ENCODE peak calls at places on chromosomes 3 and 15, in eight cellular contexts. One of them, this sample, is unnamed. For H3K27me3 and H3K4me1, the result is how much of the 10 kb centered on the place peaks cover.

GRCh38 chr15:50633653-50634052 is 52.9 kb downstream of the TRPM7 start:
- DNase-seq in CD4-positive, alpha-beta memory T cell: no peak
- DNase-seq in transverse colon: no peak
- DNase-seq in suprapubic skin: no peak
- DNase-seq in testis: no peak
- DNase-seq in Caco-2: no peak
- DNase-seq in tibial artery: no peak
- DNase-seq in tibial nerve: no peak
- DNase-seq in this sample: no peak

GRCh38 chr3:120753831-120754230 is 11.3 kb downstream of the GTF2E1 start:
- DNase-seq in CD4-positive, alpha-beta memory T cell: no peak
- DNase-seq in transverse colon: no peak
- DNase-seq in suprapubic skin: no peak
- DNase-seq in testis: no peak
- DNase-seq in Caco-2: no peak
- DNase-seq in tibial artery: no peak
- DNase-seq in tibial nerve: no peak
- DNase-seq in this sample: no peak

GRCh38 chr3:33250712-33251111 is 26.5 kb upstream of the FBXL2 start:
- DNase-seq in CD4-positive, alpha-beta memory T cell: no peak
- DNase-seq in transverse colon: no peak
- DNase-seq in suprapubic skin: no peak
- DNase-seq in testis: no peak
- DNase-seq in Caco-2: no peak
- DNase-seq in tibial artery: no peak
- DNase-seq in tibial nerve: no peak
- DNase-seq in this sample: no peak

GRCh38 chr3:74661672-74662071 is 47.2 kb upstream of the CNTN3 start:
- DNase-seq in CD4-positive, alpha-beta memory T cell: no peak
- DNase-seq in transverse colon: no peak
- DNase-seq in suprapubic skin: no peak
- DNase-seq in testis: no peak
- DNase-seq in Caco-2: no peak
- DNase-seq in tibial artery: no peak
- DNase-seq in tibial nerve: no peak
- DNase-seq in this sample: peak

GRCh38 chr15:99168601-99169580 is 64.0 kb downstream of the SYNM start:
- DNase-seq in CD4-positive, alpha-beta memory T cell: no peak
- DNase-seq in transverse colon: no peak
- DNase-seq in suprapubic skin: no peak
- DNase-seq in testis: peak
- DNase-seq in Caco-2: no peak
- DNase-seq in tibial artery: no peak
- DNase-seq in tibial nerve: no peak
- DNase-seq in this sample: no peak

GRCh38 chr3:50550079-50550736 is 17.3 kb downstream of the C3orf18 start:
- DNase-seq in CD4-positive, alpha-beta memory T cell: peak
- DNase-seq in transverse colon: peak
- DNase-seq in suprapubic skin: no peak
- DNase-seq in testis: peak
- DNase-seq in Caco-2: peak
- DNase-seq in tibial artery: no peak
- DNase-seq in tibial nerve: peak
- DNase-seq in this sample: peak

GRCh38 chr3:46943237-46944187 is 33.0 kb downstream of the CCDC12 start:
- DNase-seq in CD4-positive, alpha-beta memory T cell: no peak
- DNase-seq in transverse colon: peak
- DNase-seq in suprapubic skin: peak
- DNase-seq in testis: no peak
- DNase-seq in Caco-2: peak
- DNase-seq in tibial artery: no peak
- DNase-seq in tibial nerve: no peak
- DNase-seq in this sample: no peak

GRCh38 chr3:122577409-122578028 is at the start of gene PARP15:
- DNase-seq in CD4-positive, alpha-beta memory T cell: peak
- DNase-seq in transverse colon: peak
- DNase-seq in suprapubic skin: no peak
- DNase-seq in testis: peak
- DNase-seq in Caco-2: no peak
- DNase-seq in tibial artery: no peak
- DNase-seq in tibial nerve: no peak
- DNase-seq in this sample: no peak

GRCh38 chr15:87167706-87168105 is 1088.0 kb downstream of the AGBL1 start:
- DNase-seq in CD4-positive, alpha-beta memory T cell: no peak
- DNase-seq in transverse colon: no peak
- DNase-seq in suprapubic skin: no peak
- DNase-seq in testis: no peak
- DNase-seq in Caco-2: no peak
- DNase-seq in tibial artery: no peak
- DNase-seq in tibial nerve: no peak
- DNase-seq in this sample: no peak

GRCh38 chr3:138687236-138687635 is 78.7 kb downstream of the FAIM start:
- DNase-seq in CD4-positive, alpha-beta memory T cell: no peak
- DNase-seq in transverse colon: no peak
- DNase-seq in suprapubic skin: no peak
- DNase-seq in testis: no peak
- DNase-seq in Caco-2: no peak
- DNase-seq in tibial artery: no peak
- DNase-seq in tibial nerve: no peak
- DNase-seq in this sample: no peak

GRCh38 chr3:98433764-98434163 is 29.2 kb upstream of the OR5K1 start:
- DNase-seq in CD4-positive, alpha-beta memory T cell: no peak
- DNase-seq in transverse colon: no peak
- DNase-seq in suprapubic skin: no peak
- DNase-seq in testis: no peak
- DNase-seq in Caco-2: no peak
- DNase-seq in tibial artery: no peak
- DNase-seq in tibial nerve: no peak
- DNase-seq in this sample: no peak

GRCh38 chr3:59446775-59447465 is 397.1 kb upstream of the CFAP20DC start:
- DNase-seq in CD4-positive, alpha-beta memory T cell: no peak
- DNase-seq in transverse colon: no peak
- DNase-seq in suprapubic skin: no peak
- DNase-seq in testis: no peak
- DNase-seq in Caco-2: no peak
- DNase-seq in tibial artery: no peak
- DNase-seq in tibial nerve: no peak
- DNase-seq in this sample: no peak

GRCh38 chr15:67548862-67549651 is 6.6 kb downstream of the MAP2K5 start:
- DNase-seq in CD4-positive, alpha-beta memory T cell: no peak
- DNase-seq in transverse colon: peak
- DNase-seq in suprapubic skin: no peak
- DNase-seq in testis: peak
- DNase-seq in Caco-2: no peak
- DNase-seq in tibial artery: no peak
- DNase-seq in tibial nerve: no peak
- DNase-seq in this sample: peak

GRCh38 chr3:159266779-159267178 is 464.9 kb downstream of the MFSD1 start:
- DNase-seq in CD4-positive, alpha-beta memory T cell: no peak
- DNase-seq in transverse colon: no peak
- DNase-seq in suprapubic skin: no peak
- DNase-seq in testis: peak
- DNase-seq in Caco-2: peak
- DNase-seq in tibial artery: no peak
- DNase-seq in tibial nerve: no peak
- DNase-seq in this sample: peak

GRCh38 chr3:141181819-141182218 is 49.8 kb upstream of the PXYLP1 start:
- DNase-seq in CD4-positive, alpha-beta memory T cell: no peak
- DNase-seq in transverse colon: no peak
- DNase-seq in suprapubic skin: no peak
- DNase-seq in testis: no peak
- DNase-seq in Caco-2: no peak
- DNase-seq in tibial artery: no peak
- DNase-seq in tibial nerve: no peak
- DNase-seq in this sample: no peak

GRCh38 chr3:56502738-56503137 is 34.5 kb upstream of the ERC2 start:
- DNase-seq in CD4-positive, alpha-beta memory T cell: no peak
- DNase-seq in transverse colon: no peak
- DNase-seq in suprapubic skin: no peak
- DNase-seq in testis: no peak
- DNase-seq in Caco-2: no peak
- DNase-seq in tibial artery: no peak
- DNase-seq in tibial nerve: no peak
- DNase-seq in this sample: no peak

GRCh38 chr3:171850324-171850697 is 7.2 kb downstream of the TMEM212 start:
- DNase-seq in CD4-positive, alpha-beta memory T cell: no peak
- DNase-seq in transverse colon: no peak
- DNase-seq in suprapubic skin: no peak
- DNase-seq in testis: no peak
- DNase-seq in Caco-2: no peak
- DNase-seq in tibial artery: no peak
- DNase-seq in tibial nerve: no peak
- DNase-seq in this sample: no peak

GRCh38 chr15:49688135-49688790 is 67.4 kb downstream of the DTWD1 start:
- DNase-seq in CD4-positive, alpha-beta memory T cell: no peak
- DNase-seq in transverse colon: no peak
- DNase-seq in suprapubic skin: no peak
- DNase-seq in testis: no peak
- DNase-seq in Caco-2: no peak
- DNase-seq in tibial artery: no peak
- DNase-seq in tibial nerve: no peak
- DNase-seq in this sample: no peak

GRCh38 chr15:41966920-41967465 is 5.4 kb downstream of the EHD4 start:
- DNase-seq in CD4-positive, alpha-beta memory T cell: no peak
- DNase-seq in transverse colon: peak
- DNase-seq in suprapubic skin: peak
- DNase-seq in testis: no peak
- DNase-seq in Caco-2: no peak
- DNase-seq in tibial artery: peak
- DNase-seq in tibial nerve: no peak
- DNase-seq in this sample: no peak

GRCh38 chr3:67790043-67790442 is 135.6 kb upstream of the SUCLG2 start:
- DNase-seq in CD4-positive, alpha-beta memory T cell: peak
- DNase-seq in transverse colon: peak
- DNase-seq in suprapubic skin: no peak
- DNase-seq in testis: peak
- DNase-seq in Caco-2: peak
- DNase-seq in tibial artery: no peak
- DNase-seq in tibial nerve: peak
- DNase-seq in this sample: peak

GRCh38 chr3:150483226-150483625 is 63.1 kb downstream of the SERP1 start:
- DNase-seq in CD4-positive, alpha-beta memory T cell: no peak
- DNase-seq in transverse colon: no peak
- DNase-seq in suprapubic skin: no peak
- DNase-seq in testis: no peak
- DNase-seq in Caco-2: no peak
- DNase-seq in tibial artery: no peak
- DNase-seq in tibial nerve: no peak
- DNase-seq in this sample: no peak

GRCh38 chr15:66178531-66178910 is 75.0 kb downstream of the MEGF11 start:
- DNase-seq in CD4-positive, alpha-beta memory T cell: no peak
- DNase-seq in transverse colon: no peak
- DNase-seq in suprapubic skin: no peak
- DNase-seq in testis: no peak
- DNase-seq in Caco-2: no peak
- DNase-seq in tibial artery: no peak
- DNase-seq in tibial nerve: no peak
- DNase-seq in this sample: no peak
- H3K27me3 ChIP-seq in CD4-positive, alpha-beta memory T cell: under half
- H3K27me3 ChIP-seq in transverse colon: under half
- H3K27me3 ChIP-seq in suprapubic skin: under half
- H3K27me3 ChIP-seq in testis: under half
- H3K27me3 ChIP-seq in Caco-2: under half
- H3K27me3 ChIP-seq in tibial artery: under half
- H3K27me3 ChIP-seq in tibial nerve: under half
- H3K27me3 ChIP-seq in this sample: half or more

GRCh38 chr3:125053304-125053699 is 2.5 kb downstream of the HEG1 start:
- DNase-seq in CD4-positive, alpha-beta memory T cell: no peak
- DNase-seq in transverse colon: no peak
- DNase-seq in suprapubic skin: no peak
- DNase-seq in testis: no peak
- DNase-seq in Caco-2: no peak
- DNase-seq in tibial artery: no peak
- DNase-seq in tibial nerve: no peak
- DNase-seq in this sample: no peak

GRCh38 chr3:125054436-125055164 is 1.2 kb downstream of the HEG1 start:
- DNase-seq in CD4-positive, alpha-beta memory T cell: peak
- DNase-seq in transverse colon: no peak
- DNase-seq in suprapubic skin: no peak
- DNase-seq in testis: peak
- DNase-seq in Caco-2: no peak
- DNase-seq in tibial artery: no peak
- DNase-seq in tibial nerve: peak
- DNase-seq in this sample: peak

GRCh38 chr3:125051715-125052581 is 3.8 kb downstream of the HEG1 start:
- DNase-seq in CD4-positive, alpha-beta memory T cell: peak
- DNase-seq in transverse colon: peak
- DNase-seq in suprapubic skin: peak
- DNase-seq in testis: peak
- DNase-seq in Caco-2: no peak
- DNase-seq in tibial artery: peak
- DNase-seq in tibial nerve: no peak
- DNase-seq in this sample: peak

GRCh38 chr3:125051205-125051604 is 4.6 kb downstream of the HEG1 start:
- DNase-seq in CD4-positive, alpha-beta memory T cell: no peak
- DNase-seq in transverse colon: no peak
- DNase-seq in suprapubic skin: no peak
- DNase-seq in testis: no peak
- DNase-seq in Caco-2: no peak
- DNase-seq in tibial artery: no peak
- DNase-seq in tibial nerve: no peak
- DNase-seq in this sample: no peak

GRCh38 chr3:125052671-125053303 is 3.0 kb downstream of the HEG1 start:
- DNase-seq in CD4-positive, alpha-beta memory T cell: no peak
- DNase-seq in transverse colon: no peak
- DNase-seq in suprapubic skin: no peak
- DNase-seq in testis: no peak
- DNase-seq in Caco-2: no peak
- DNase-seq in tibial artery: no peak
- DNase-seq in tibial nerve: no peak
- DNase-seq in this sample: peak
- H3K4me1 ChIP-seq in CD4-positive, alpha-beta memory T cell: half or more
- H3K4me1 ChIP-seq in transverse colon: under half
- H3K4me1 ChIP-seq in suprapubic skin: half or more
- H3K4me1 ChIP-seq in testis: under half
- H3K4me1 ChIP-seq in Caco-2: under half
- H3K4me1 ChIP-seq in tibial artery: under half
- H3K4me1 ChIP-seq in tibial nerve: under half
- H3K4me1 ChIP-seq in this sample: under half

GRCh38 chr15:89442671-89443307 is 53.6 kb downstream of the RHCG start:
- DNase-seq in CD4-positive, alpha-beta memory T cell: no peak
- DNase-seq in transverse colon: peak
- DNase-seq in suprapubic skin: no peak
- DNase-seq in testis: peak
- DNase-seq in Caco-2: peak
- DNase-seq in tibial artery: no peak
- DNase-seq in tibial nerve: no peak
- DNase-seq in this sample: peak
- H3K27me3 ChIP-seq in CD4-positive, alpha-beta memory T cell: under half
- H3K27me3 ChIP-seq in transverse colon: under half
- H3K27me3 ChIP-seq in suprapubic skin: half or more
- H3K27me3 ChIP-seq in testis: under half
- H3K27me3 ChIP-seq in Caco-2: under half
- H3K27me3 ChIP-seq in tibial artery: under half
- H3K27me3 ChIP-seq in tibial nerve: half or more
- H3K27me3 ChIP-seq in this sample: under half

DNA sequence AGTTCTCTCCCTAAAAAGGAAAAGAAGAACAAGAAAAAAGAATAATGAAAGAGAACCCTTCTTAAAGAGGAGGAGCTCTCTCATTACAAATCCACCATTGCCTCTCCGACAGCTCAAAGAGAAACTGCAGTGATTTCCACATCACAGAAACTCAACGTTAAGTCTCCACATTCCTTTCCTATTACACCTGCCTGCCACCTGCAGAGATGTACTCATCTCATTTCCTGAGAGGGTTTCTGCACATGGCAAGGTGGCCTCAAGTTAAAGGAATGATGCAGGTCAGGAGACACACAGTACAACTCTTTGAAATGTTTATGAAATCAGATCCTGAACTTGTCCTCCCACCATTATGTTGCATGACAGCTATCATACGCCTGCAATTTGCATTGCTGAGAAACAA is 458.3 kb upstream of the ADAMTS9 start:
- DNase-seq in CD4-positive, alpha-beta memory T cell: no peak
- DNase-seq in transverse colon: no peak
- DNase-seq in suprapubic skin: no peak
- DNase-seq in testis: no peak
- DNase-seq in Caco-2: peak
- DNase-seq in tibial artery: no peak
- DNase-seq in tibial nerve: no peak
- DNase-seq in this sample: no peak
- H3K4me1 ChIP-seq in CD4-positive, alpha-beta memory T cell: under half
- H3K4me1 ChIP-seq in transverse colon: under half
- H3K4me1 ChIP-seq in suprapubic skin: under half
- H3K4me1 ChIP-seq in testis: under half
- H3K4me1 ChIP-seq in Caco-2: under half
- H3K4me1 ChIP-seq in tibial artery: under half
- H3K4me1 ChIP-seq in tibial nerve: under half
- H3K4me1 ChIP-seq in this sample: under half

This sample was measured in HAP-1.